ENCODE peak calls at places on chromosome 2, in five cellular contexts. U, L, Q, V and A are unnamed samples.

GRCh38 chr2:45009303-45009927 is at the start of gene SIX2:
- DNase-seq in U (peak), L (peak), Q (peak), V (peak), A (peak)

GRCh38 chr2:145027073-145027459 is 507.1 kb upstream of the ZEB2 start:
- DNase-seq in U (no peak), L (no peak), Q (peak), V (no peak), A (no peak)

GRCh38 chr2:185144159-185144919 is 546.0 kb downstream of the ZNF804A start:
- DNase-seq in U (no peak), L (no peak), Q (no peak), V (no peak), A (no peak)

GRCh38 chr2:48148841-48149240 is 242.5 kb upstream of the FBXO11 start:
- DNase-seq in U (no peak), L (no peak), Q (no peak), V (no peak), A (no peak)

GRCh38 chr2:182597570-182597969 is 118.5 kb upstream of the DNAJC10 start:
- DNase-seq in U (no peak), L (no peak), Q (peak), V (no peak), A (no peak)

GRCh38 chr2:192515937-192516336 is 321.2 kb upstream of the TMEFF2 start:
- DNase-seq in U (no peak), L (no peak), Q (no peak), V (no peak), A (no peak)

GRCh38 chr2:217798743-217799552 is 203.8 kb downstream of the TNS1 start:
- DNase-seq in U (no peak), L (peak), Q (no peak), V (no peak), A (no peak)

GRCh38 chr2:8255448-8255800 is 426.4 kb upstream of the ID2 start:
- DNase-seq in U (no peak), L (no peak), Q (no peak), V (no peak), A (no peak)

GRCh38 chr2:71610671-71611070 is 157.3 kb downstream of the DYSF start:
- DNase-seq in U (no peak), L (peak), Q (no peak), V (no peak), A (no peak)

GRCh38 chr2:85188852-85189251 is 55.7 kb downstream of the TCF7L1 start:
- DNase-seq in U (no peak), L (no peak), Q (no peak), V (peak), A (no peak)

GRCh38 chr2:143489135-143489534 is 359.9 kb downstream of the ARHGAP15 start:
- DNase-seq in U (no peak), L (no peak), Q (peak), V (no peak), A (no peak)

GRCh38 chr2:69046221-69046662 is 33.3 kb downstream of the ANTXR1 start:
- DNase-seq in U (peak), L (no peak), Q (peak), V (no peak), A (no peak)

GRCh38 chr2:12787891-12788783 is 71.4 kb downstream of the TRIB2 start:
- DNase-seq in U (peak), L (no peak), Q (peak), V (no peak), A (no peak)

GRCh38 chr2:181438298-181438697 is 18.9 kb upstream of the ITGA4 start:
- DNase-seq in U (no peak), L (no peak), Q (no peak), V (no peak), A (no peak)

GRCh38 chr2:238117199-238118154 is 17.3 kb downstream of the ESPNL start:
- DNase-seq in U (no peak), L (no peak), Q (no peak), V (no peak), A (no peak)

GRCh38 chr2:27798948-27799645 is 27.6 kb downstream of the MRPL33 start:
- DNase-seq in U (peak), L (no peak), Q (peak), V (no peak), A (no peak)

GRCh38 chr2:203916756-203917155 is 19.8 kb upstream of the ICOS start:
- DNase-seq in U (no peak), L (no peak), Q (no peak), V (no peak), A (no peak)

GRCh38 chr2:138180691-138181386 is 216.6 kb downstream of the HNMT start:
- DNase-seq in U (no peak), L (no peak), Q (peak), V (no peak), A (no peak)

GRCh38 chr2:9235388-9236344 is 29.1 kb downstream of the ASAP2 start:
- DNase-seq in U (peak), L (no peak), Q (peak), V (no peak), A (no peak)

GRCh38 chr2:102053096-102053495 is 61.3 kb downstream of the IL1R2 start:
- DNase-seq in U (no peak), L (no peak), Q (no peak), V (no peak), A (no peak)

GRCh38 chr2:240912878-240913809 is 7.0 kb downstream of the CROCC2 start:
- DNase-seq in U (no peak), L (no peak), Q (peak), V (no peak), A (no peak)

GRCh38 chr2:208619993-208620392 is 213.4 kb downstream of the PTH2R start:
- DNase-seq in U (no peak), L (no peak), Q (no peak), V (no peak), A (no peak)

GRCh38 chr2:62450716-62451191 is 55.2 kb downstream of the TMEM17 start:
- DNase-seq in U (no peak), L (no peak), Q (no peak), V (no peak), A (no peak)

GRCh38 chr2:192137451-192137850 is 57.3 kb downstream of the TMEFF2 start:
- DNase-seq in U (no peak), L (no peak), Q (no peak), V (no peak), A (no peak)

GRCh38 chr2:158733430-158733755 is 61.7 kb upstream of the DAPL1 start:
- DNase-seq in U (no peak), L (no peak), Q (no peak), V (no peak), A (no peak)

GRCh38 chr2:60365556-60365955 is 187.9 kb downstream of the BCL11A start:
- DNase-seq in U (no peak), L (no peak), Q (peak), V (no peak), A (no peak)

GRCh38 chr2:157785200-157785599 is 90.9 kb downstream of the ACVR1 start:
- DNase-seq in U (no peak), L (no peak), Q (peak), V (peak), A (no peak)

GRCh38 chr2:240793313-240794177 is 26.5 kb downstream of the KIF1A start:
- DNase-seq in U (no peak), L (no peak), Q (no peak), V (no peak), A (no peak)

GRCh38 chr2:119256574-119256921 is 32.9 kb downstream of the STEAP3 start:
- DNase-seq in U (no peak), L (no peak), Q (no peak), V (no peak), A (peak)

GRCh38 chr2:180604077-180604476 is 376.3 kb upstream of the UBE2E3 start:
- DNase-seq in U (no peak), L (no peak), Q (peak), V (no peak), A (peak)